ENCODE peak calls at places on chromosomes 4 and X, in six cellular contexts. G is adrenal gland, E is MM.1S, U is GM23338, T is heart right ventricle, S is HCT116. M is an unnamed sample.
A peak's percentile ranks its signal among the peaks of the same experiment; 100 is the strongest.

GRCh38 chrX:132933170-132933569 is 25.3 kb downstream of the HS6ST2 start:
- DNase-seq in S (no peak), E (no peak), U (no peak), T (no peak), G (no peak), M (no peak)

GRCh38 chr4:78689224-78689623 is 86.9 kb upstream of the BMP2K start:
- DNase-seq in U (no peak), S (no peak), E (no peak), T (no peak), G (no peak), M (no peak)

GRCh38 chr4:98199247-98199646 is 56.0 kb upstream of the STPG2 start:
- DNase-seq in G (peak; percentile 7), U (no peak), E (no peak), S (no peak), T (peak; percentile 15), M (no peak)

GRCh38 chrX:128518508-128518907 is 466.3 kb upstream of the ACTRT1 start:
- DNase-seq in S (no peak), G (no peak), U (peak; percentile 51), T (no peak), E (peak; percentile 62), M (no peak)

GRCh38 chr4:20428410-20429160 is 176.9 kb downstream of the SLIT2 start:
- DNase-seq in T (no peak), E (no peak), S (no peak), G (no peak), U (peak; percentile 45), M (no peak)

GRCh38 chrX:117610049-117610448 is 506.6 kb downstream of the KLHL13 start:
- DNase-seq in E (no peak), S (no peak), T (no peak), G (no peak), U (no peak), M (no peak)

GRCh38 chrX:24733111-24733510 is 39.4 kb downstream of the POLA1 start:
- DNase-seq in T (no peak), E (no peak), S (no peak), U (no peak), G (no peak), M (no peak)

GRCh38 chr4:5998333-5998936 is 19.8 kb downstream of the C4orf50 start:
- DNase-seq in T (peak; percentile 30), G (peak; percentile 61), U (peak; percentile 85), S (peak; percentile 45), E (peak; percentile 62), M (peak; percentile 43)

GRCh38 chr4:26992657-26993361 is 132.2 kb downstream of the STIM2 start:
- DNase-seq in T (no peak), G (peak; percentile 64), U (no peak), S (no peak), E (no peak), M (no peak)

GRCh38 chr4:172850838-172851237 is 317.8 kb upstream of the GALNT7 start:
- DNase-seq in U (no peak), G (no peak), E (no peak), T (no peak), S (peak; percentile 10), M (no peak)

GRCh38 chr4:7649741-7650531 is 215.2 kb upstream of the PSAPL1 start:
- DNase-seq in S (peak; percentile 7), G (no peak), U (no peak), T (no peak), E (no peak), M (no peak)

GRCh38 chr4:135434936-135435335 is 1233.3 kb upstream of the PABPC4L start:
- DNase-seq in U (no peak), T (no peak), E (no peak), G (no peak), S (no peak), M (no peak)

GRCh38 chr4:111717916-111718315 is 427.3 kb upstream of the FAM241A start:
- DNase-seq in U (no peak), E (no peak), G (peak; percentile 9), S (no peak), T (no peak), M (no peak)

GRCh38 chr4:167219090-167219489 is 15.2 kb downstream of the SPOCK3 start:
- DNase-seq in G (no peak), S (no peak), E (no peak), T (no peak), U (no peak), M (no peak)

GRCh38 chr4:111449657-111450056 is 695.6 kb upstream of the FAM241A start:
- DNase-seq in T (no peak), S (no peak), U (no peak), G (no peak), E (no peak), M (no peak)

GRCh38 chr4:121256346-121256745 is 92.2 kb upstream of the TNIP3 start:
- DNase-seq in T (no peak), E (no peak), S (peak; percentile 13), G (peak; percentile 30), U (no peak), M (no peak)

GRCh38 chr4:53592686-53593641 is 1.7 kb upstream of the LNX1 start:
- DNase-seq in U (peak; percentile 93), G (peak; percentile 82), T (peak; percentile 31), S (no peak), E (no peak), M (peak; percentile 50)

GRCh38 chr4:130306566-130306965 is 1210.6 kb downstream of the C4orf33 start:
- DNase-seq in G (no peak), T (no peak), S (no peak), U (peak; percentile 77), E (no peak), M (no peak)

GRCh38 chr4:91170756-91171155 is 1043.6 kb downstream of the CCSER1 start:
- DNase-seq in T (no peak), G (no peak), E (no peak), S (no peak), U (no peak), M (no peak)

GRCh38 chr4:3642806-3643517 is 110.7 kb upstream of the LRPAP1 start:
- DNase-seq in S (no peak), G (no peak), U (no peak), E (no peak), T (no peak), M (no peak)

GRCh38 chr4:169062861-169063197 is 52.8 kb upstream of the CBR4 start:
- DNase-seq in T (no peak), G (peak; percentile 26), E (no peak), U (no peak), S (no peak), M (no peak)

GRCh38 chrX:13658602-13659001 is 5.7 kb downstream of the TCEANC start:
- DNase-seq in U (peak; percentile 65), T (no peak), E (peak; percentile 49), S (peak; percentile 35), G (no peak), M (no peak)

GRCh38 chrX:49269768-49270248 is at the start of gene PPP1R3F:
- DNase-seq in U (peak; percentile 17), G (peak; percentile 20), E (no peak), S (no peak), T (no peak), M (no peak)

GRCh38 chrX:17323397-17323796 is 51.6 kb upstream of the NHS start:
- DNase-seq in T (no peak), E (no peak), S (no peak), G (peak; percentile 7), U (no peak), M (no peak)

GRCh38 chr4:60619531-60620305 is 580.4 kb upstream of the ADGRL3 start:
- DNase-seq in S (no peak), E (no peak), G (no peak), U (no peak), T (no peak), M (no peak)

GRCh38 chrX:129768586-129769466 is 10.9 kb upstream of the SASH3 start:
- DNase-seq in G (no peak), U (no peak), S (no peak), E (no peak), T (no peak), M (no peak)

GRCh38 chr4:186368291-186368690 is 102.3 kb downstream of the F11 start:
- DNase-seq in G (no peak), E (no peak), U (no peak), S (no peak), T (no peak), M (no peak)

GRCh38 chr4:113587640-113588275 is 173.8 kb downstream of the CAMK2D start:
- DNase-seq in E (no peak), S (no peak), G (no peak), T (no peak), U (no peak), M (no peak)
- H3K4me1 ChIP-seq in E (peaks cover 6% of the 10 kb centered on the region), S (peaks cover 25% of the 10 kb centered on the region), G (peaks cover 5% of the 10 kb centered on the region), T (no peaks in the 10 kb centered on the region), U (peaks cover 12% of the 10 kb centered on the region), M (peaks cover 24% of the 10 kb centered on the region)

GRCh38 chrX:124223524-124223923 is 108.9 kb upstream of the TEX13D start:
- DNase-seq in U (peak; percentile 65), S (no peak), G (no peak), T (no peak), E (no peak), M (no peak)
- TF ChIP-seq CTCF in U (peak; percentile 64), S (peak; percentile 26), G (no peak), T (no peak), E (no peak), M (no peak)

GRCh38 chr4:40577588-40578253 is 51.9 kb downstream of the RBM47 start:
- DNase-seq in E (no peak), G (no peak), U (no peak), T (no peak), S (no peak), M (no peak)
- H3K4me1 ChIP-seq in E (peaks cover 71% of the 10 kb centered on the region), G (peaks cover 54% of the 10 kb centered on the region), U (peaks cover 25% of the 10 kb centered on the region), T (no peaks in the 10 kb centered on the region), S (peaks cover 24% of the 10 kb centered on the region), M (peaks cover 7% of the 10 kb centered on the region)

GRCh38 chr4:1569461-1570151 is 114.5 kb downstream of the FAM53A start:
- DNase-seq in G (no peak), U (no peak), S (no peak), T (peak; percentile 5), E (no peak), M (no peak)

GRCh38 chr4:1567519-1567807 is 116.7 kb downstream of the FAM53A start:
- DNase-seq in S (no peak), T (peak; percentile 4), E (no peak), U (no peak), G (no peak), M (no peak)

GRCh38 chr4:1568855-1569460 is 115.2 kb downstream of the FAM53A start:
- DNase-seq in E (no peak), T (peak; percentile 9), G (no peak), S (no peak), U (peak; percentile 30), M (no peak)

GRCh38 chr4:1566838-1567518 is 117.1 kb downstream of the FAM53A start:
- DNase-seq in U (peak; percentile 48), E (no peak), S (no peak), T (peak; percentile 8), G (no peak), M (no peak)

DNA sequence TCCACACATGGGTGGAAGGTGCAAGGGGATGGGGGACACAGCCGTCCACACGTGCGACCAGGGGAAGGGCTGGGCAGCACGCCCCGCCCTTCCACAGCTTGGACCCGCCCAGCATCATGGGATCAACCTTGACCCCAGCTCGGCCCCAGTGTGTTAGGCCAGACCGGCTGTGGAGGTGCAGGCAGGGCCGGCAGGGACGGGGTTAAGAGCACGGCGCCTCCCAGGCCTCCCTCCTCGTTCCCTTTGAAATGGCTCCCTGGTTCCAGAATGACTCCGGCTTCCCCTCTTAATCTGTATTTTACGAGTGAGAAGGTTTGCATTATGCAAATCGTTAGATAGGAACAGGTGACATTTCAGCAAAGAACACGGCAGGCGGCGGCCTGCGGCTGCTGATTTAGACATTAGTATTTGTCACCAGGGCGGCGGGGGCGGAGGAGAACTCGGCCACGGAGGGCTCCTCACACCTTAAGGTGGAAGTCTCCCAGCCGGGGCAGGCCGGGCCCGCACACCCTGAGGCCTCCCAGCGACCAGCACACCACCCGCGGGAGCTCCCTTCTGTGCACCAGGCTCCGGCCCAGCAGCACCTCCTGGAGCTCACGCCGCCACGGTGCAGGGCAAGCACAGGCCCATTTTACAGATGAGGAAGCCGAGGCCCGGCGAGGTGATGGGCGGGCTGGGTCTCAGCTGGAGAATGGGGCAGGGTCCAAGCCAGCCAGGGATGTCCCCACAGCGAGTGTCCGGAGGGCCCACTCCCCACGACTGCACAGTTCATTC is 116.1 kb downstream of the FAM53A start:
- DNase-seq in T (peak; percentile 10), S (no peak), U (peak; percentile 37), E (no peak), G (no peak), M (no peak)
- TF ChIP-seq CTCF in T (no peak), S (no peak), U (no peak), E (no peak), G (no peak), M (no peak)